ENCODE peak calls at places on chromosome 4, in six cellular contexts. R is left ventricle myocardium inferior, E is keratinocyte, X is colonic mucosa, I is breast epithelium, G is GM23338. W is an unnamed sample. For H3K36me3 and H3K4me1, the result is how much of the 10 kb centered on the place peaks cover.

GRCh38 chr4:67380154-67380553 is 165.1 kb downstream of the CENPC start:
- DNase-seq in R (no peak), E (no peak), X (no peak), I (no peak), G (no peak), W (no peak)

GRCh38 chr4:1487761-1488160 is 81.5 kb upstream of the NKX1-1 start:
- DNase-seq in R (no peak), E (no peak), X (no peak), I (no peak), G (no peak), W (no peak)

GRCh38 chr4:169092889-169093522 is 83.0 kb upstream of the CBR4 start:
- DNase-seq in R (no peak), E (no peak), X (no peak), I (no peak), G (no peak), W (no peak)

GRCh38 chr4:26238782-26239647 is 81.8 kb upstream of the RBPJ start:
- DNase-seq in R (no peak), E (no peak), X (peak), I (no peak), G (peak), W (peak)

GRCh38 chr4:88610771-88611170 is 18.5 kb downstream of the HERC3 start:
- DNase-seq in R (peak), E (no peak), X (no peak), I (no peak), G (no peak), W (peak)

GRCh38 chr4:86940920-86941460 is 6.2 kb downstream of the AFF1 start:
- DNase-seq in R (no peak), E (no peak), X (no peak), I (no peak), G (no peak), W (no peak)

GRCh38 chr4:121270384-121270783 is 106.3 kb upstream of the TNIP3 start:
- DNase-seq in R (no peak), E (no peak), X (no peak), I (no peak), G (no peak), W (no peak)

GRCh38 chr4:168836482-168836881 is 173.6 kb downstream of the CBR4 start:
- DNase-seq in R (no peak), E (no peak), X (no peak), I (no peak), G (no peak), W (peak)

GRCh38 chr4:123941306-123941705 is 544.7 kb downstream of the SPRY1 start:
- DNase-seq in R (no peak), E (no peak), X (no peak), I (no peak), G (no peak), W (no peak)

GRCh38 chr4:912548-913279 is 19.4 kb downstream of the GAK start:
- DNase-seq in R (no peak), E (no peak), X (peak), I (no peak), G (no peak), W (no peak)

GRCh38 chr4:82429728-82430192 is 502 bp downstream of the HNRNPDL start:
- DNase-seq in R (no peak), E (no peak), X (peak), I (peak), G (peak), W (peak)
- TF ChIP-seq CTCF in R (peak), E (no peak), X (no peak), I (peak), G (no peak), W (no peak)

GRCh38 chr4:113747949-113748348 is 13.6 kb downstream of the CAMK2D start:
- DNase-seq in R (no peak), E (no peak), X (no peak), I (no peak), G (no peak), W (no peak)

GRCh38 chr4:113743690-113744089 is 17.8 kb downstream of the CAMK2D start:
- DNase-seq in R (no peak), E (no peak), X (no peak), I (no peak), G (no peak), W (no peak)

GRCh38 chr4:113744667-113745241 is 16.8 kb downstream of the CAMK2D start:
- DNase-seq in R (no peak), E (no peak), X (no peak), I (no peak), G (no peak), W (no peak)

GRCh38 chr4:113742643-113743042 is 18.9 kb downstream of the CAMK2D start:
- DNase-seq in R (no peak), E (no peak), X (no peak), I (no peak), G (no peak), W (no peak)

GRCh38 chr4:113745724-113746123 is 15.8 kb downstream of the CAMK2D start:
- DNase-seq in R (no peak), E (no peak), X (no peak), I (no peak), G (no peak), W (no peak)
- H3K36me3 ChIP-seq in R (under half), E (under half), X (under half), I (under half), G (under half), W (under half)

GRCh38 chr4:147761218-147761883 is 29.5 kb downstream of the ARHGAP10 start:
- DNase-seq in R (no peak), E (no peak), X (no peak), I (no peak), G (no peak), W (no peak)

GRCh38 chr4:147755567-147756295 is 23.8 kb downstream of the ARHGAP10 start:
- DNase-seq in R (no peak), E (no peak), X (no peak), I (no peak), G (no peak), W (peak)

GRCh38 chr4:147756417-147756816 is 24.5 kb downstream of the ARHGAP10 start:
- DNase-seq in R (no peak), E (no peak), X (no peak), I (no peak), G (no peak), W (no peak)

GRCh38 chr4:147760695-147761094 is 28.8 kb downstream of the ARHGAP10 start:
- DNase-seq in R (peak), E (no peak), X (no peak), I (no peak), G (no peak), W (no peak)

DNA sequence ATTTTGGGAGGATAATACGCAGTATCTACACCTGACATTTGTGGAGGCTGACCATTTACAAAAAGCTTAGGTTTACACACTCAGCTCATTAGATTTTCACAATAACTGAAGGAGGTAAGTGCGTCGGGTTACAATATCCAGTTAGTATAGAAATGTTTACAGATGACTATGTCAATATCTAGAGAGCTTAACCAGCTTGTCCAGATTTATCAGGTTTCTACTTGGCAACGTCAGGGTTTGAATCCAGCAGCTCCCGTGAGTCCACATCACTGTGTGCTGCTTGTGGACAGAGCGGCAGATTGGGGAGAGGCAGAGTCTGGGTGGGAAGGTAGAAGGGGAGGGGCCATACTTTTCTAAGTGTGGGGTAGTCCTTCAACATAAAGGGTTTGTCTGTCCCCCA is 28.3 kb downstream of the ARHGAP10 start:
- DNase-seq in R (no peak), E (no peak), X (no peak), I (no peak), G (no peak), W (no peak)
- H3K4me1 ChIP-seq in R (half or more), E (under half), X (under half), I (under half), G (under half), W (under half)

GRCh38 chr4:177339794-177340374 is 30.2 kb downstream of the NEIL3 start:
- DNase-seq in R (no peak), E (no peak), X (no peak), I (no peak), G (peak), W (peak)
- TF ChIP-seq CTCF in R (peak), E (no peak), X (peak), I (no peak), G (peak), W (peak)

W was measured in cardiac muscle cell.